ENCODE peak calls at places on chromosomes 4 and X, in four cellular contexts. G, C, Z and K are unnamed samples.
A peak's percentile ranks its signal among the peaks of the same experiment; 100 is the strongest.

GRCh38 chrX:43003939-43004338 is 226.0 kb upstream of the PPP1R2C start:
- DNase-seq in G (no peak), Z (no peak), C (no peak), K (no peak)

GRCh38 chr4:155703486-155704227 is 37.0 kb downstream of the GUCY1A1 start:
- DNase-seq in C (no peak), G (peak; percentile 51), Z (no peak), K (peak; percentile 76)

GRCh38 chr4:9409793-9410192 is 34.4 kb upstream of the DEFB131A start:
- DNase-seq in C (no peak), G (no peak), Z (no peak), K (no peak)

GRCh38 chr4:123443401-123444297 is 47.1 kb downstream of the SPRY1 start:
- DNase-seq in G (no peak), C (no peak), Z (no peak), K (peak; percentile 28)

GRCh38 chr4:166481739-166482138 is 608.7 kb downstream of the TLL1 start:
- DNase-seq in C (no peak), Z (no peak), G (no peak), K (peak; percentile 21)

GRCh38 chr4:87717276-87718031 is 67.4 kb downstream of the DMP1 start:
- DNase-seq in C (no peak), Z (no peak), G (no peak), K (peak; percentile 25)

GRCh38 chrX:72307646-72308051 is 1.9 kb upstream of the CITED1 start:
- DNase-seq in G (no peak), C (no peak), Z (no peak), K (no peak)

GRCh38 chr4:43560047-43560446 is 667.5 kb downstream of the GRXCR1 start:
- DNase-seq in Z (no peak), G (no peak), C (no peak), K (no peak)

GRCh38 chrX:153662266-153662665 is 11.3 kb downstream of the PNCK start:
- DNase-seq in C (no peak), G (no peak), Z (no peak), K (peak; percentile 29)

GRCh38 chr4:38819569-38819968 is 15.0 kb upstream of the TLR1 start:
- DNase-seq in Z (no peak), G (peak; percentile 93), C (peak; percentile 14), K (no peak)

GRCh38 chrX:114073926-114074325 is 510.0 kb upstream of the HTR2C start:
- DNase-seq in G (no peak), Z (no peak), C (no peak), K (no peak)

GRCh38 chrX:105822138-105823091 is at the start of gene NRK:
- DNase-seq in Z (no peak), G (no peak), C (no peak), K (no peak)

GRCh38 chrX:1673337-1673736 is 58.5 kb downstream of the ASMT start:
- DNase-seq in C (no peak), Z (no peak), G (no peak), K (no peak)

GRCh38 chr4:56240554-56241190 is 146.6 kb downstream of the AASDH start:
- DNase-seq in G (no peak), Z (no peak), C (no peak), K (no peak)

GRCh38 chr4:132108784-132109183 is 1040.3 kb upstream of the PCDH10 start:
- DNase-seq in C (no peak), G (peak; percentile 17), Z (no peak), K (peak; percentile 6)

GRCh38 chr4:55248756-55249155 is 97.3 kb upstream of the SRD5A3 start:
- DNase-seq in Z (no peak), G (no peak), C (no peak), K (no peak)

GRCh38 chr4:13260513-13260912 is 223.6 kb downstream of the RAB28 start:
- DNase-seq in G (no peak), C (no peak), Z (no peak), K (no peak)

GRCh38 chrX:150202641-150203248 is 160.4 kb upstream of the MAMLD1 start:
- DNase-seq in G (peak; percentile 16), Z (no peak), C (no peak), K (peak; percentile 65)

GRCh38 chr4:113960684-113961321 is 18.6 kb downstream of the ARSJ start:
- DNase-seq in G (no peak), C (no peak), Z (no peak), K (peak; percentile 32)

GRCh38 chr4:41839945-41840854 is 91.7 kb upstream of the PHOX2B start:
- DNase-seq in Z (no peak), G (peak; percentile 61), C (no peak), K (peak; percentile 77)

GRCh38 chrX:46216406-46216805 is 328.8 kb downstream of the ZNF674 start:
- DNase-seq in C (no peak), Z (no peak), G (no peak), K (no peak)

GRCh38 chrX:68443155-68443868 is 10.0 kb upstream of the OPHN1 start:
- DNase-seq in Z (no peak), C (no peak), G (peak; percentile 33), K (no peak)

GRCh38 chr4:148881860-148882643 is 439.8 kb upstream of the NR3C2 start:
- DNase-seq in Z (no peak), C (no peak), G (no peak), K (no peak)

GRCh38 chrX:72141372-72142004 is 9.8 kb upstream of the RTL5 start:
- DNase-seq in Z (no peak), G (no peak), C (no peak), K (peak; percentile 15)

GRCh38 chr4:70802923-70803605 is 36.6 kb downstream of the GRSF1 start:
- DNase-seq in Z (no peak), G (no peak), C (no peak), K (peak; percentile 54)

GRCh38 chr4:47238697-47239096 is 207.3 kb downstream of the GABRB1 start:
- DNase-seq in G (no peak), C (no peak), Z (no peak), K (no peak)

GRCh38 chrX:40105791-40106676 is 8.3 kb upstream of the BCOR start:
- DNase-seq in G (peak; percentile 33), C (no peak), Z (no peak), K (no peak)

GRCh38 chrX:153884136-153885076 is 1.6 kb downstream of the L1CAM start:
- DNase-seq in G (peak; percentile 31), C (no peak), Z (no peak), K (peak; percentile 9)

GRCh38 chrX:13376857-13377441 is 57.1 kb upstream of the ATXN3L start:
- DNase-seq in C (peak; percentile 98), Z (peak; percentile 89), G (peak; percentile 97), K (peak; percentile 58)

GRCh38 chr4:143372093-143372915 is 35.6 kb downstream of the GAB1 start:
- DNase-seq in Z (no peak), C (no peak), G (no peak), K (no peak)

GRCh38 chr4:143377635-143378099 is 41.0 kb downstream of the GAB1 start:
- DNase-seq in C (no peak), G (no peak), Z (no peak), K (no peak)

GRCh38 chr4:143374771-143375170 is 38.1 kb downstream of the GAB1 start:
- DNase-seq in G (no peak), C (no peak), Z (no peak), K (no peak)

GRCh38 chr4:143380651-143381050 is 44.0 kb downstream of the GAB1 start:
- DNase-seq in G (no peak), C (no peak), Z (no peak), K (no peak)

DNA sequence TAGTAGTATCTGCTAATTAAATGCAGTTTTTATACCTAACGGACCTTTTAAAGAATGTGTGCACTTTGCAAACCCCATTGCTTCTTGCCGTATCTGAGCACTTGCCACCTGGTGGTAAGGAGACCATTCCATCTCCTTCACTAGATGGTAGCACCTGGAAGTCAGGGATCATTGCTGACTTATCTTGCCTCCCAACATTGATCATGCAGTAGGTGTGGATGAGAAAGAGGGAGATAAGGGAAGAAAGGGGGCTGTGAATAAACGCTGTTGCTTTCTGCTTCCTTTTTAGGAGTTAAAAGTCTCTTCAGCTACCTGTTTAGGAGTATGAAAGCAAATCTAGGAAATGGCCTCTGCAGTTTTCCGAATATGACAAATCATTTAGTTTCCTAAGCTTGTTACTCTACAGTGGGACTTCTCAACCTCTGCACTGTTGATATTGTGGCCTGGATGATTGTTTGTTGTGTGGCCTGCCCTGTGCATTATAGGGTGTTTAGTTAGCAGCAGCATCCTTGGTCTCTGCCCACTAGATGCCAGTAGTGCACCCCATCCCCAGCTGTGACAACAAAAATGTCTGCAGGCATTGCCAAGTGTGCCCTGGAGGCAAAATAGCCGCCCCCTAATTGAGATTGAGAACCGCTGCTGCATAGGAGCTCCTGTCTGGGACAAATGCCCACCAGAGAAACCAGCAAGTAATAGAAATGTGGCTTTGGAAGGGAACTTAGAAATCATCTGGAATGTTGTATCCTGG is 38.8 kb downstream of the GAB1 start:
- DNase-seq in G (no peak), Z (no peak), C (no peak), K (no peak)
- TF ChIP-seq CTCF in G (peak; percentile 41), Z (peak; percentile 44), C (peak; percentile 59), K (peak; percentile 53)

GRCh38 chr4:15339732-15340131 is 88.1 kb upstream of the C1QTNF7 start:
- DNase-seq in G (no peak), Z (peak; percentile 63), C (no peak), K (no peak)
- H3K4me3 ChIP-seq in G (no peak overlapping the region), Z (peak overlapping the region; percentile 47), C (no peak overlapping the region), K (no peak overlapping the region)

GRCh38 chrX:129609395-129609794 is 45.4 kb downstream of the APLN start:
- DNase-seq in Z (no peak), C (no peak), G (no peak), K (no peak)
- TF ChIP-seq CTCF in Z (no peak), C (no peak), G (no peak), K (peak; percentile 3)

GRCh38 chr4:147734496-147734895 is 2.6 kb downstream of the ARHGAP10 start:
- DNase-seq in G (no peak), C (no peak), Z (no peak), K (no peak)
- H3K4me3 ChIP-seq in G (no peak overlapping the region), C (no peak overlapping the region), Z (peak overlapping the region; percentile 73), K (no peak overlapping the region)

DNA sequence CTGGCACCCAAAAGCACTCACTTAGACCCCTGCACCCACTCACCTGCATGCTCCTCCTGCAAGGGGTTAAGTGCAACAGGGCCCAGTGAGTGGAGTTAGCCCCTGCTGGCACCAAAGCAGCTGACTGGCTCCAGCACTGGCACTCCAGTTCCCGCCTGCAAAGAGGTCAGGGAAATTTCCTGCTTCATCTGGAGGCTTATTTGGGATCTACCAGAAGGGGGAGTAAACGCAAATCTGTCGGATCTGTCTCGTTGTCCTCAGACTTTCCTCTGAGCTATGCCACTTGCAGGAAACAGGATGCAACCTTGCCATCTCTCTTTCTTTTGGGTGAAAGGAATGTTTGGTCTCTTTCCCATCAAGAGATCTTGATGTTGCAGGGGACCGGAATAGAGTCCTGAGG is 435.6 kb downstream of the PCDH10 start:
- DNase-seq in Z (no peak), C (no peak), G (no peak), K (no peak)
- TF ChIP-seq CTCF in Z (peak; percentile 15), C (no peak), G (no peak), K (no peak)

GRCh38 chr4:120821986-120822385 is 100.5 kb downstream of the PRDM5 start:
- DNase-seq in G (no peak), Z (no peak), C (no peak), K (no peak)

GRCh38 chr4:120815361-120815760 is 107.2 kb downstream of the PRDM5 start:
- DNase-seq in C (no peak), Z (no peak), G (no peak), K (no peak)

GRCh38 chr4:120819816-120820437 is 102.6 kb downstream of the PRDM5 start:
- DNase-seq in C (no peak), G (no peak), Z (no peak), K (no peak)

GRCh38 chr4:120812216-120812615 is 110.3 kb downstream of the PRDM5 start:
- DNase-seq in C (no peak), Z (no peak), G (peak; percentile 14), K (no peak)

GRCh38 chr4:120816385-120816784 is 106.1 kb downstream of the PRDM5 start:
- DNase-seq in Z (no peak), C (no peak), G (no peak), K (no peak)
- H3K4me3 ChIP-seq in Z (no peak overlapping the region), C (peak overlapping the region; percentile 35), G (no peak overlapping the region), K (no peak overlapping the region)

GRCh38 chr4:158722917-158723793 is at the start of gene PPID:
- DNase-seq in C (no peak), Z (peak; percentile 21), G (peak; percentile 82), K (peak; percentile 59)
- TF ChIP-seq CTCF in C (no peak), Z (no peak), G (no peak), K (no peak)